ENCODE peak calls at places on chromosome X, in eight cellular contexts. B, U, Z, P, G, H, K and X are unnamed samples.

GRCh38 chrX:37802028-37802427 is 22.2 kb downstream of the CYBB start:
- DNase-seq in B (no peak), U (no peak), Z (no peak), P (no peak), G (no peak), H (no peak), K (no peak), X (no peak)

GRCh38 chrX:136546369-136546768 is 14.4 kb downstream of the VGLL1 start:
- DNase-seq in B (no peak), U (no peak), Z (no peak), P (no peak), G (no peak), H (no peak), K (no peak), X (no peak)

GRCh38 chrX:7233632-7234406 is 85.9 kb upstream of the PUDP start:
- DNase-seq in B (no peak), U (no peak), Z (peak; percentile 4), P (no peak), G (no peak), H (no peak), K (no peak), X (no peak)

GRCh38 chrX:95076449-95076848 is 1402.4 kb downstream of the FAM133A start:
- DNase-seq in B (no peak), U (no peak), Z (peak; percentile 63), P (peak; percentile 58), G (peak; percentile 37), H (peak; percentile 10), K (peak; percentile 67), X (peak; percentile 43)

GRCh38 chrX:122219735-122220134 is 964.3 kb upstream of the GRIA3 start:
- DNase-seq in B (no peak), U (no peak), Z (no peak), P (no peak), G (no peak), H (no peak), K (no peak), X (no peak)

GRCh38 chrX:107731831-107732502 is 43.6 kb downstream of the TSC22D3 start:
- DNase-seq in B (peak; percentile 90), U (peak; percentile 93), Z (peak; percentile 42), P (peak; percentile 84), G (peak; percentile 85), H (peak; percentile 58), K (peak; percentile 36), X (peak; percentile 93)

GRCh38 chrX:12804655-12805054 is 13.4 kb downstream of the PRPS2 start:
- DNase-seq in B (no peak), U (no peak), Z (no peak), P (peak; percentile 70), G (no peak), H (no peak), K (no peak), X (no peak)

GRCh38 chrX:81336455-81337144 is 134.7 kb downstream of the SH3BGRL start:
- DNase-seq in B (no peak), U (no peak), Z (no peak), P (no peak), G (peak; percentile 31), H (peak; percentile 55), K (no peak), X (no peak)

GRCh38 chrX:96372313-96373046 is 312.2 kb upstream of the DIAPH2 start:
- DNase-seq in B (peak; percentile 43), U (peak; percentile 33), Z (peak; percentile 67), P (peak; percentile 75), G (peak; percentile 55), H (peak; percentile 70), K (peak; percentile 63), X (peak; percentile 74)

GRCh38 chrX:124208675-124209074 is 123.8 kb upstream of the TEX13D start:
- DNase-seq in B (no peak), U (no peak), Z (no peak), P (no peak), G (no peak), H (no peak), K (no peak), X (no peak)

GRCh38 chrX:37349131-37350033 is at the start of gene PRRG1:
- DNase-seq in B (peak; percentile 77), U (peak; percentile 91), Z (peak; percentile 83), P (peak; percentile 80), G (peak; percentile 88), H (peak; percentile 83), K (peak; percentile 96), X (peak; percentile 96)

GRCh38 chrX:39016551-39016950 is 215.3 kb downstream of the MID1IP1 start:
- DNase-seq in B (no peak), U (no peak), Z (no peak), P (no peak), G (no peak), H (no peak), K (no peak), X (peak; percentile 63)

GRCh38 chrX:112380541-112381278 is 298.1 kb upstream of the TRPC5 start:
- DNase-seq in B (no peak), U (no peak), Z (no peak), P (no peak), G (no peak), H (no peak), K (no peak), X (no peak)

GRCh38 chrX:103540145-103540544 is 20.9 kb upstream of the RAB40A start:
- DNase-seq in B (no peak), U (no peak), Z (no peak), P (peak; percentile 51), G (peak; percentile 10), H (peak; percentile 58), K (no peak), X (peak; percentile 32)

GRCh38 chrX:116204947-116205346 is 34.4 kb downstream of the AGTR2 start:
- DNase-seq in B (peak; percentile 1), U (no peak), Z (peak; percentile 56), P (peak; percentile 65), G (peak; percentile 9), H (no peak), K (peak; percentile 35), X (peak; percentile 17)

GRCh38 chrX:48574270-48575266 is at the start of gene RBM3:
- DNase-seq in B (peak; percentile 90), U (peak; percentile 89), Z (peak; percentile 91), P (peak; percentile 92), G (peak; percentile 91), H (peak; percentile 91), K (peak; percentile 91), X (peak; percentile 93)

GRCh38 chrX:48576108-48576507 is 1.8 kb downstream of the RBM3 start:
- DNase-seq in B (no peak), U (no peak), Z (no peak), P (no peak), G (no peak), H (no peak), K (no peak), X (no peak)

GRCh38 chrX:48573690-48574269 is 504 bp upstream of the RBM3 start:
- DNase-seq in B (peak; percentile 61), U (no peak), Z (no peak), P (no peak), G (no peak), H (no peak), K (no peak), X (peak; percentile 28)

GRCh38 chrX:48578661-48579128 is 4.4 kb downstream of the RBM3 start:
- DNase-seq in B (no peak), U (no peak), Z (no peak), P (no peak), G (no peak), H (no peak), K (no peak), X (no peak)

GRCh38 chrX:48575642-48576041 is 1.4 kb downstream of the RBM3 start:
- DNase-seq in B (no peak), U (no peak), Z (no peak), P (no peak), G (no peak), H (no peak), K (no peak), X (no peak)
- H3K27ac ChIP-seq in B (peak overlapping the region; percentile 95), U (no peak overlapping the region), Z (peak overlapping the region; percentile 14), P (peak overlapping the region; percentile 98), G (no peak overlapping the region), H (peak overlapping the region; percentile 95), K (no peak overlapping the region), X (no peak overlapping the region)

GRCh38 chrX:20455001-20455400 is 188.3 kb upstream of the RPS6KA3 start:
- DNase-seq in B (no peak), U (no peak), Z (no peak), P (no peak), G (no peak), H (no peak), K (no peak), X (no peak)
- H2AFZ ChIP-seq in B (no peak overlapping the region), U (no peak overlapping the region), Z (no peak overlapping the region), P (no peak overlapping the region), G (no peak overlapping the region), H (no peak overlapping the region), K (no peak overlapping the region), X (no peak overlapping the region)

GRCh38 chrX:132058975-132059374 is 35.9 kb downstream of the STK26 start:
- DNase-seq in B (no peak), U (no peak), Z (no peak), P (no peak), G (no peak), H (no peak), K (no peak), X (no peak)

GRCh38 chrX:132063862-132064261 is 40.8 kb downstream of the STK26 start:
- DNase-seq in B (no peak), U (no peak), Z (no peak), P (no peak), G (no peak), H (no peak), K (no peak), X (no peak)

GRCh38 chrX:132058050-132058449 is 34.9 kb downstream of the STK26 start:
- DNase-seq in B (no peak), U (no peak), Z (no peak), P (no peak), G (no peak), H (no peak), K (no peak), X (no peak)

DNA sequence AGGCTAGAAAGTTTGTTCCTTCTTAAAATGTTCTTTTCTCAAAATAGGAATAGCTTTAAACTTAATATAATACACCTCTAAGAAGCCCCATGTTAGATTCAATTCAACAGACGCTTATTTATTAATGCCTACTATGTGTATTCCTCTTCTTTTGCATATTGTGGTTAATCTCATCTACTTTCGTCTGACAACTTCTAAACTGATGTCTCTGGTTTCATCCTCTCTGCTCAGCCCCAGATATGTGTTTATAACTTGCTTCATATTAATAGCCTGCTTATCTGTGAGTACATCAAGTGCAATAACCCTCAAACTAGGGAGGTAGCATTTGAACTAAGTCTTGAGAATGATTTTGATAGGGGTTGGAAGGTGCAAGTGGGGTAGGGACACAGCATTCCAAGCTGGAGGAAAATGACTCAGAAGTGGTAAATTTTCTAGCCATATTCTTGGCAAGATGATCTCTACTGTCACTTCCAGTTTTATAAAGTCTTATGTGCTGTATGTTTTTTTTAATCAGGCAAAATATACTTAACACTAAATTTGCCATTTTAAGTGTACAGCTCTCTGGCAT is 37.0 kb downstream of the STK26 start:
- DNase-seq in B (no peak), U (no peak), Z (no peak), P (peak; percentile 12), G (peak; percentile 13), H (no peak), K (no peak), X (no peak)
- H3K27ac ChIP-seq in B (no peak overlapping the region), U (no peak overlapping the region), Z (no peak overlapping the region), P (no peak overlapping the region), G (no peak overlapping the region), H (no peak overlapping the region), K (no peak overlapping the region), X (no peak overlapping the region)

DNA sequence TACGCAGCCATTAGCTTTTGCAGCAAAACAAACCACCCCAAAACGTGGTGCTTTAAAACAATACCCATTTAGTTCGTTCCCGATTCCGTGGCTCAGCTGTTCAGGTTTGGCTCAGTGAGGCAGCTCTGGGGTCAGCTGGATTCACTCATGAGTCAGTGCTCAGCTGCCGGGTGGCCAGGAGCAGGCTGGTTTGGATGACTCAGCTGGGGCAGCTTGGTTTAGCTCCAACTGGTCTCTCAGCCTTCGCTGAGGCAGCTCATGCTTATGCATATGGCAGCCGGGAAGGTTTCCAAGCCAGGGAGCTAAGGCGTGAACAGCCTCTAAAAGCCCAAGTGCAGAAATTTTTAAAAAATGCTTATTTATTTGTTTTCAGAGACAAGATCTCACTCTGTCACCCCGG is 13.3 kb upstream of the CD99 start:
- DNase-seq in B (peak; percentile 79), U (peak; percentile 47), Z (no peak), P (peak; percentile 89), G (peak; percentile 95), H (peak; percentile 99), K (no peak), X (peak; percentile 80)
- H2AFZ ChIP-seq in B (no peak overlapping the region), U (no peak overlapping the region), Z (no peak overlapping the region), P (no peak overlapping the region), G (no peak overlapping the region), H (peak overlapping the region; percentile 77), K (no peak overlapping the region), X (no peak overlapping the region)